ENCODE peak calls at places on chromosomes 3 and 15, in six cellular contexts. D is stomach, M is mesenchymal stem cell, T is breast epithelium, I is heart left ventricle, V is astrocyte. F is an unnamed sample.

GRCh38 chr15:65008989-65009388 is 19.3 kb upstream of the SPG21 start:
- DNase-seq in I (no peak), M (no peak), D (no peak), T (no peak), V (no peak), F (no peak)

GRCh38 chr3:62622553-62623174 is 249.3 kb upstream of the FEZF2 start:
- DNase-seq in M (peak; percentile 64), I (no peak), V (peak; percentile 33), T (no peak), D (no peak), F (no peak)

GRCh38 chr3:13881536-13882410 is 1.9 kb upstream of the WNT7A start:
- DNase-seq in D (no peak), M (no peak), T (no peak), V (no peak), I (no peak), F (no peak)

GRCh38 chr3:154778057-154778456 is 302.1 kb upstream of the MME start:
- DNase-seq in M (no peak), V (no peak), T (no peak), I (no peak), D (no peak), F (no peak)

GRCh38 chr3:165259518-165260193 is 63.5 kb upstream of the SLITRK3 start:
- DNase-seq in D (no peak), T (no peak), M (peak; percentile 3), V (peak; percentile 10), I (no peak), F (no peak)

GRCh38 chr3:43180027-43180426 is 74.1 kb upstream of the POMGNT2 start:
- DNase-seq in I (no peak), T (no peak), M (peak; percentile 91), V (peak; percentile 27), D (no peak), F (peak; percentile 54)

GRCh38 chr15:72614810-72615532 is 39.5 kb upstream of the GOLGA6B start:
- DNase-seq in I (no peak), V (no peak), T (no peak), D (no peak), M (no peak), F (no peak)

GRCh38 chr3:72722930-72723726 is 125.1 kb downstream of the SHQ1 start:
- DNase-seq in I (no peak), M (peak; percentile 28), T (peak; percentile 91), V (peak; percentile 72), D (peak; percentile 38), F (no peak)

GRCh38 chr3:37329465-37329864 is 155.1 kb upstream of the LRRFIP2 start:
- DNase-seq in M (no peak), D (no peak), T (no peak), I (no peak), V (no peak), F (no peak)

GRCh38 chr15:77798151-77798550 is 165.4 kb upstream of the LINGO1 start:
- DNase-seq in I (no peak), D (peak; percentile 57), T (no peak), V (no peak), M (no peak), F (no peak)

GRCh38 chr3:129403450-129403849 is 25.0 kb downstream of the EFCAB12 start:
- DNase-seq in D (no peak), M (no peak), I (no peak), V (no peak), T (no peak), F (no peak)

GRCh38 chr15:66154581-66154980 is 99.0 kb downstream of the MEGF11 start:
- DNase-seq in M (no peak), V (no peak), I (no peak), D (no peak), T (no peak), F (no peak)

GRCh38 chr15:70519616-70520015 is 243.7 kb downstream of the UACA start:
- DNase-seq in D (no peak), V (no peak), T (no peak), M (no peak), I (no peak), F (no peak)

GRCh38 chr3:177110308-177111254 is 86.7 kb downstream of the TBL1XR1 start:
- DNase-seq in D (no peak), V (no peak), T (no peak), I (no peak), M (no peak), F (no peak)

GRCh38 chr3:111762535-111762934 is 96.5 kb upstream of the PHLDB2 start:
- DNase-seq in D (no peak), M (peak; percentile 41), I (no peak), T (no peak), V (peak; percentile 86), F (no peak)

GRCh38 chr3:149628957-149629670 is 28.7 kb downstream of the WWTR1 start:
- DNase-seq in I (no peak), T (no peak), D (no peak), M (peak; percentile 80), V (peak; percentile 55), F (no peak)

GRCh38 chr15:67180514-67181191 is 73.8 kb downstream of the AAGAB start:
- DNase-seq in V (no peak), I (no peak), D (no peak), M (no peak), T (no peak), F (no peak)

GRCh38 chr3:128794067-128794768 is 68.2 kb downstream of the RAB7A start:
- DNase-seq in M (peak; percentile 88), T (no peak), D (no peak), V (peak; percentile 93), I (no peak), F (no peak)

GRCh38 chr15:57610130-57610529 is 18.4 kb downstream of the MYZAP start:
- DNase-seq in M (peak; percentile 19), T (no peak), I (peak; percentile 91), D (peak; percentile 81), V (peak; percentile 44), F (no peak)

GRCh38 chr3:21654662-21655061 is 96.3 kb downstream of the ZNF385D start:
- DNase-seq in I (no peak), V (peak; percentile 91), D (no peak), T (no peak), M (no peak), F (no peak)

GRCh38 chr3:140363801-140364200 is 314.1 kb upstream of the TRIM42 start:
- DNase-seq in T (no peak), V (no peak), I (peak; percentile 58), D (peak; percentile 46), M (no peak), F (no peak)

GRCh38 chr15:38687340-38687739 is 122.7 kb upstream of the RASGRP1 start:
- DNase-seq in D (no peak), M (no peak), V (peak; percentile 26), T (no peak), I (no peak), F (no peak)

GRCh38 chr3:150544040-150544439 is 2.3 kb downstream of the SERP1 start:
- DNase-seq in V (peak; percentile 67), M (peak; percentile 67), D (no peak), T (no peak), I (no peak), F (no peak)

GRCh38 chr3:23239181-23240068 is 36.3 kb downstream of the UBE2E2 start:
- DNase-seq in V (no peak), D (no peak), I (no peak), T (no peak), M (no peak), F (no peak)

GRCh38 chr15:42143356-42143755 is 13.1 kb downstream of the PLA2G4F start:
- DNase-seq in I (no peak), V (no peak), T (no peak), D (no peak), M (no peak), F (no peak)

GRCh38 chr3:175837962-175838361 is 978.8 kb downstream of the NAALADL2 start:
- DNase-seq in I (no peak), T (no peak), D (no peak), M (no peak), V (no peak), F (no peak)

GRCh38 chr3:56210201-56210774 is 258.0 kb downstream of the ERC2 start:
- DNase-seq in D (no peak), T (no peak), I (no peak), M (no peak), V (no peak), F (no peak)
- H3K27ac ChIP-seq in D (no peak overlapping the region), T (no peak overlapping the region), I (no peak overlapping the region), M (no peak overlapping the region), V (no peak overlapping the region), F (no peak overlapping the region)

DNA sequence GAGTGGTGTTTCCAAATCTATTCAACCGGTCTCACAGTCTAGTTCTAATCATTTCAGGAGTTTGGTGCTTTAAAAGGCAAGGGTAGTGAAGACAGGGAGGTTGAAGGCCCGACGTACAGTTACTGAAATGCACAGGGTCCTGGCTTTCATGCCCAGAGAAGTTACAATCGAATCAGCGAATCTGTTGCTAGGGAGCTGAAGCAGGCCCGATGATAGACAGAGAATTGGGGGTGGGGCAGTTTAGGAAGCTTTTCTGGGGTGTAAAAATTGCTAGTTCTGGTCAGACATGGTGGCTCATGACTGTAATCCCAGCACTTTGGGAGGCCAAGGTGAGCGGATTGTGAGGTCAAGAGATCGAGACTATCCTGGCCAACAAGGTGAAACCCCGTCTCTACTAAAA is 63.1 kb upstream of the ATP13A3 start:
- DNase-seq in D (no peak), M (no peak), I (no peak), V (no peak), T (no peak), F (no peak)
- H3K4me3 ChIP-seq in D (no peak overlapping the region), M (no peak overlapping the region), I (no peak overlapping the region), V (no peak overlapping the region), T (no peak overlapping the region), F (no peak overlapping the region)

GRCh38 chr15:40246496-40247275 is 7.8 kb downstream of the PAK6 start:
- DNase-seq in D (no peak), T (peak; percentile 31), M (no peak), I (no peak), V (no peak), F (no peak)
- H3K4me1 ChIP-seq in D (no peaks in the 10 kb centered on the region), T (peaks cover 4% of the 10 kb centered on the region), M (peaks cover 11% of the 10 kb centered on the region), I (peaks cover 15% of the 10 kb centered on the region), V (peaks cover 9% of the 10 kb centered on the region), F (no peaks in the 10 kb centered on the region)

DNA sequence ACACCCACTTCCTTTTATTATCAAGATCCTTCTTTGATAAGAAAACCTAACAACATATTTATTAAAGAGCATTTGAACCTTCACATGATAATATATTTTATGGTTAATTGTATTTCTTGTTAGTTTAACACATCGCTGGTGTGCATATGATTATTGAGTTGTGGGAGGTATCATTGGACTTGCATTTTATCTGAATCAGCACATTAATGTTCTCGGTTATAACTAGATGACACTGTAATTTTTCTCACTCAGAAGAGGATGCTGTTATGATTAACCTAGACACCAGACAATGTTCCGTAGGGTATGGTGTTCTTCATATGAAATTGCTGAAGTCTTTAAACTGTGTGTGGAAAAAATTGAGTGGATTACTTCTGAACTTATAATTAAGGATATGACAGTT is 1188.3 kb upstream of the EPHA6 start:
- DNase-seq in I (no peak), M (no peak), V (no peak), D (no peak), T (no peak), F (no peak)
- H3K27ac ChIP-seq in I (no peak overlapping the region), M (no peak overlapping the region), V (no peak overlapping the region), D (no peak overlapping the region), T (no peak overlapping the region), F (no peak overlapping the region)

DNA sequence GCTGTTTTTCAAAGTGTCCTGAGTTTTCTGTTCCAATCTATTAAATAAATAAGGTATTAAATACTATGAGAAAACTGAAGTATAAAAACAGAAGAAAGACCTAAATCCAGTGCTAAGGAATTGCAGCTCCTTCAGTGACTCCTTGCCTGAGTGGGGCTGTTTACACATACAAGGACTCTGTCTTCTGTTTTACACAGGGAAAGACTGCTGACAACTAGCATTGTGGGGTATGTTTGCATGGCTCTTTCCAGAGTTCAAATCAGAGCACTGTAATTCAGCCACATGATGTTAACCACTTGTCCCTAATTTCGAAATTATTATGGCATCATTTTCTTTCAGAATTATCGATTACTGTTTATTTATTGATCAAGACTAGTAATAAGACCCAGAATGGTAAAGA is 31.3 kb upstream of the MEIS2 start:
- DNase-seq in D (no peak), V (no peak), I (no peak), M (peak; percentile 66), T (no peak), F (no peak)
- H3K4me3 ChIP-seq in D (no peak overlapping the region), V (no peak overlapping the region), I (no peak overlapping the region), M (no peak overlapping the region), T (no peak overlapping the region), F (no peak overlapping the region)

F was measured in CD8-positive, alpha-beta memory T cell.